ENCODE peak calls at places on chromosome 3, in seven cellular contexts. E, P, A, B, S, D and K are unnamed samples.

GRCh38 chr3:190701096-190701532 is 161.4 kb downstream of the GMNC start:
- DNase-seq in E (no peak), A (no peak), D (peak), B (no peak), P (peak), S (peak), K (no peak)

GRCh38 chr3:180983136-180983535 is 6.4 kb downstream of the DNAJC19 start:
- DNase-seq in S (no peak), P (no peak), E (no peak), A (no peak), D (no peak), B (no peak), K (no peak)

GRCh38 chr3:29922990-29923746 is 642.3 kb downstream of the RBMS3 start:
- DNase-seq in P (no peak), E (no peak), A (no peak), D (no peak), S (no peak), B (no peak), K (no peak)

GRCh38 chr3:126811530-126811929 is 107.5 kb downstream of the CHCHD6 start:
- DNase-seq in S (no peak), B (no peak), P (no peak), A (no peak), E (no peak), D (no peak), K (no peak)

GRCh38 chr3:167749728-167750127 is 14.2 kb downstream of the SERPINI1 start:
- DNase-seq in B (no peak), P (no peak), D (no peak), A (no peak), E (no peak), S (no peak), K (no peak)

GRCh38 chr3:190158261-190158660 is 37.6 kb upstream of the P3H2 start:
- DNase-seq in A (no peak), D (no peak), E (no peak), S (no peak), P (no peak), B (no peak), K (no peak)

GRCh38 chr3:167565489-167565888 is 88.3 kb downstream of the WDR49 start:
- DNase-seq in B (no peak), A (no peak), S (no peak), E (no peak), D (no peak), P (no peak), K (no peak)

GRCh38 chr3:15345051-15345607 is 12.7 kb upstream of the SH3BP5 start:
- DNase-seq in P (no peak), A (no peak), B (no peak), E (no peak), S (no peak), D (no peak), K (no peak)

GRCh38 chr3:8879347-8879944 is 83.8 kb downstream of the RAD18 start:
- DNase-seq in B (no peak), E (no peak), A (no peak), S (no peak), D (no peak), P (no peak), K (no peak)

GRCh38 chr3:43015572-43016512 is 36.7 kb downstream of the GASK1A start:
- DNase-seq in B (no peak), D (no peak), P (no peak), E (no peak), S (no peak), A (no peak), K (no peak)

GRCh38 chr3:67064105-67064504 is 66.0 kb downstream of the KBTBD8 start:
- DNase-seq in E (no peak), B (no peak), S (no peak), A (no peak), D (no peak), P (no peak), K (no peak)

GRCh38 chr3:41598804-41599481 is 363.0 kb downstream of the ULK4 start:
- DNase-seq in P (no peak), B (no peak), E (no peak), S (no peak), D (no peak), A (no peak), K (no peak)

GRCh38 chr3:123070471-123070870 is 3.6 kb downstream of the PDIA5 start:
- DNase-seq in S (no peak), P (no peak), E (no peak), D (no peak), A (no peak), B (no peak), K (no peak)

GRCh38 chr3:134376786-134377431 is 2.7 kb upstream of the AMOTL2 start:
- DNase-seq in A (no peak), D (no peak), E (no peak), P (no peak), B (no peak), S (no peak), K (no peak)

GRCh38 chr3:12184541-12184940 is 25.8 kb upstream of the TIMP4 start:
- DNase-seq in E (no peak), S (no peak), B (no peak), P (no peak), A (no peak), D (no peak), K (no peak)

GRCh38 chr3:50627407-50628051 is 10.6 kb downstream of the MAPKAPK3 start:
- DNase-seq in S (peak), B (no peak), E (no peak), P (no peak), A (no peak), D (peak), K (no peak)

GRCh38 chr3:68007621-68008226 is 353.3 kb upstream of the SUCLG2 start:
- DNase-seq in D (peak), S (no peak), B (no peak), E (no peak), A (no peak), P (no peak), K (peak)

GRCh38 chr3:32778389-32778788 is 39.4 kb upstream of the TRIM71 start:
- DNase-seq in S (no peak), A (no peak), D (no peak), B (no peak), E (no peak), P (no peak), K (no peak)

GRCh38 chr3:177377166-177377565 is 179.9 kb upstream of the TBL1XR1 start:
- DNase-seq in D (no peak), S (no peak), B (no peak), P (peak), A (no peak), E (no peak), K (no peak)

GRCh38 chr3:29465836-29466235 is 185.0 kb downstream of the RBMS3 start:
- DNase-seq in S (no peak), D (no peak), A (no peak), E (no peak), B (no peak), P (no peak), K (no peak)

GRCh38 chr3:125057186-125057850 is 1.5 kb upstream of the HEG1 start:
- DNase-seq in P (no peak), E (no peak), B (no peak), S (no peak), D (no peak), A (no peak), K (no peak)

GRCh38 chr3:54836876-54837275 is 91.0 kb downstream of the LRTM1 start:
- DNase-seq in A (no peak), B (no peak), D (no peak), S (no peak), E (no peak), P (no peak), K (no peak)

GRCh38 chr3:4409415-4409814 is 57.7 kb downstream of the SUMF1 start:
- DNase-seq in E (no peak), B (no peak), P (no peak), D (no peak), S (no peak), A (no peak), K (no peak)

GRCh38 chr3:58386966-58387365 is 46.7 kb downstream of the PDHB start:
- DNase-seq in E (no peak), S (no peak), D (no peak), B (no peak), A (peak), P (peak), K (no peak)

GRCh38 chr3:38586546-38587520 is 62.7 kb downstream of the SCN5A start:
- DNase-seq in A (no peak), D (no peak), B (no peak), E (no peak), P (peak), S (no peak), K (no peak)

GRCh38 chr3:82824491-82824890 is 1063.0 kb upstream of the GBE1 start:
- DNase-seq in E (no peak), B (no peak), P (no peak), A (no peak), S (no peak), D (no peak), K (no peak)

GRCh38 chr3:129824926-129825541 is 68.5 kb downstream of the TMCC1 start:
- DNase-seq in P (peak), S (peak), D (peak), A (no peak), B (no peak), E (no peak), K (peak)

GRCh38 chr3:25556504-25556903 is 108.2 kb downstream of the TOP2B start:
- DNase-seq in P (no peak), A (no peak), B (no peak), E (no peak), S (no peak), D (no peak), K (no peak)

GRCh38 chr3:115632026-115632425 is 8.7 kb downstream of the GAP43 start:
- DNase-seq in E (no peak), B (peak), D (no peak), S (no peak), A (no peak), P (no peak), K (no peak)

GRCh38 chr3:117600112-117600511 is 890.5 kb downstream of the TUSC7 start:
- DNase-seq in E (no peak), B (no peak), S (no peak), D (peak), P (no peak), A (no peak), K (no peak)

GRCh38 chr3:122913539-122914100 is 113.9 kb downstream of the SEMA5B start:
- DNase-seq in S (no peak), D (no peak), A (no peak), B (no peak), E (no peak), P (no peak), K (no peak)